ENCODE peak calls at places on chromosome 14, in five cellular contexts. T, W, D, M and I are unnamed samples.

GRCh38 chr14:40362856-40363255 is 930.6 kb upstream of the FBXO33 start:
- ATAC-seq in D (no peak), T (no peak), W (no peak), M (no peak), I (no peak)

GRCh38 chr14:57519051-57519450 is 25.4 kb upstream of the CCDC198 start:
- ATAC-seq in W (no peak), M (no peak), D (no peak), T (no peak), I (no peak)

GRCh38 chr14:54172114-54172513 is 215.5 kb upstream of the BMP4 start:
- ATAC-seq in T (no peak), D (no peak), M (no peak), W (no peak), I (no peak)

GRCh38 chr14:104872469-104873341 is 7.6 kb downstream of the CEP170B start:
- ATAC-seq in M (no peak), D (peak; percentile 77), T (no peak), W (no peak), I (no peak)

GRCh38 chr14:104394606-104394910 is 185.0 kb upstream of the C14orf180 start:
- ATAC-seq in D (no peak), T (no peak), W (no peak), M (no peak), I (no peak)

GRCh38 chr14:105602799-105603763 is 76.7 kb downstream of the TMEM121 start:
- ATAC-seq in W (peak; percentile 6), D (peak; percentile 4), M (peak; percentile 53), T (no peak), I (no peak)

GRCh38 chr14:38951451-38951850 is 151.6 kb downstream of the SEC23A start:
- ATAC-seq in D (peak; percentile 38), M (no peak), W (no peak), T (no peak), I (no peak)

GRCh38 chr14:36857842-36858445 is 196.3 kb downstream of the PAX9 start:
- ATAC-seq in D (no peak), T (no peak), W (no peak), M (no peak), I (peak; percentile 85)

GRCh38 chr14:95184413-95184790 is 27.1 kb upstream of the DICER1 start:
- ATAC-seq in W (no peak), M (no peak), T (no peak), D (no peak), I (no peak)

GRCh38 chr14:102116361-102117180 is 23.1 kb upstream of the WDR20 start:
- ATAC-seq in W (no peak), D (no peak), T (no peak), M (no peak), I (no peak)

GRCh38 chr14:69298131-69299071 is 38.4 kb downstream of the GALNT16 start:
- ATAC-seq in D (no peak), W (no peak), M (no peak), T (no peak), I (no peak)

GRCh38 chr14:102206901-102207300 is 67.2 kb downstream of the WDR20 start:
- ATAC-seq in M (no peak), W (no peak), D (no peak), T (no peak), I (no peak)

GRCh38 chr14:67513631-67514108 is 19.4 kb upstream of the PLEKHH1 start:
- ATAC-seq in M (no peak), W (no peak), D (peak; percentile 4), T (peak; percentile 28), I (no peak)

GRCh38 chr14:94643316-94644101 is 31.3 kb downstream of the SERPINA3 start:
- ATAC-seq in T (no peak), M (no peak), D (no peak), W (no peak), I (no peak)

GRCh38 chr14:20760950-20761349 is 7.3 kb upstream of the EDDM3B start:
- ATAC-seq in T (no peak), D (peak; percentile 86), M (no peak), W (no peak), I (no peak)

GRCh38 chr14:68638056-68638816 is 154.6 kb downstream of the ZFP36L1 start:
- ATAC-seq in D (no peak), T (no peak), M (no peak), W (peak; percentile 45), I (no peak)

GRCh38 chr14:102209224-102209966 is 69.7 kb downstream of the WDR20 start:
- ATAC-seq in D (peak; percentile 61), M (peak; percentile 76), W (peak; percentile 12), T (peak; percentile 74), I (peak; percentile 29)

GRCh38 chr14:44403194-44403593 is 103.9 kb downstream of the FSCB start:
- ATAC-seq in T (no peak), W (no peak), D (no peak), M (no peak), I (no peak)

GRCh38 chr14:54138354-54139038 is 181.9 kb upstream of the BMP4 start:
- ATAC-seq in T (no peak), W (no peak), D (no peak), M (no peak), I (no peak)

GRCh38 chr14:102829106-102829505 is 51.9 kb downstream of the TRAF3 start:
- ATAC-seq in W (no peak), M (no peak), T (no peak), D (no peak), I (no peak)

GRCh38 chr14:43308411-43308810 is 1198.7 kb downstream of the FSCB start:
- ATAC-seq in M (no peak), T (no peak), D (no peak), W (no peak), I (no peak)

GRCh38 chr14:94571395-94571794 is 9.8 kb upstream of the SERPINA5 start:
- ATAC-seq in W (peak; percentile 36), T (no peak), D (no peak), M (no peak), I (no peak)

DNA sequence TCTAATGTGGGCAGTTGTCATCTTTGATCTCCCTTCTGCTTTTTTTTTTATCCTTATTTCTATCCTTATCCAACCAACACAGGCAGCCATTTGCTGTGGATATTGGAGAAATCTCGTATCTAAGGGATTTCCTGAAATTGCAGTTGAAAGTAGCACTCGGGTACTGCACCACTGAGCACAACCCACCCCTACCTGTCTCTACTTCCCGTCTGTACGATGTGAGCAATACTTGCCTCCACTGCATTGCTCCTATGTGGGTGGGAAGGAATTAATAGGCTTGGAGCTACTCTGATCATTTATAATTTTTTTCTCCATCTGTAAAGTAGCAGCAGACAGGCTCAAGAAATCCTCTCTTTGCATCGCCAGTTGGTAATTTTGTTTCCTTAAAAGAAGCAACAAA is 300.4 kb downstream of the SNAPC1 start:
- ATAC-seq in T (no peak), D (no peak), W (no peak), M (no peak), I (no peak)
- H3K4me3 ChIP-seq in T (no peak overlapping the region), D (no peak overlapping the region), W (no peak overlapping the region), M (no peak overlapping the region), I (no peak overlapping the region)

GRCh38 chr14:52871606-52872005 is 79.2 kb downstream of the FERMT2 start:
- ATAC-seq in D (peak; percentile 66), M (no peak), W (no peak), T (no peak), I (no peak)
- H3K27ac ChIP-seq in D (peak overlapping the region; percentile 26), M (no peak overlapping the region), W (no peak overlapping the region), T (no peak overlapping the region), I (no peak overlapping the region)

GRCh38 chr14:75453817-75454434 is 26.1 kb downstream of the JDP2 start:
- ATAC-seq in W (no peak), D (no peak), T (no peak), M (no peak), I (no peak)
- H3K4me3 ChIP-seq in W (no peak overlapping the region), D (no peak overlapping the region), T (no peak overlapping the region), M (no peak overlapping the region), I (no peak overlapping the region)

GRCh38 chr14:52018970-52019369 is 29.6 kb downstream of the RTRAF start:
- ATAC-seq in M (no peak), W (no peak), D (no peak), T (no peak), I (no peak)
- H3K27ac ChIP-seq in M (no peak overlapping the region), W (no peak overlapping the region), D (no peak overlapping the region), T (no peak overlapping the region), I (no peak overlapping the region)

GRCh38 chr14:99271951-99272668 is at the start of gene BCL11B:
- ATAC-seq in T (peak; percentile 74), M (peak; percentile 70), W (peak; percentile 58), D (peak; percentile 66), I (no peak)
- H3K4me3 ChIP-seq in T (peak within 1 kb of the TSS; percentile 44), M (peak within 1 kb of the TSS; percentile 51), W (peak within 1 kb of the TSS; percentile 54), D (peak within 1 kb of the TSS; percentile 56), I (no peak within 1 kb of the TSS)

DNA sequence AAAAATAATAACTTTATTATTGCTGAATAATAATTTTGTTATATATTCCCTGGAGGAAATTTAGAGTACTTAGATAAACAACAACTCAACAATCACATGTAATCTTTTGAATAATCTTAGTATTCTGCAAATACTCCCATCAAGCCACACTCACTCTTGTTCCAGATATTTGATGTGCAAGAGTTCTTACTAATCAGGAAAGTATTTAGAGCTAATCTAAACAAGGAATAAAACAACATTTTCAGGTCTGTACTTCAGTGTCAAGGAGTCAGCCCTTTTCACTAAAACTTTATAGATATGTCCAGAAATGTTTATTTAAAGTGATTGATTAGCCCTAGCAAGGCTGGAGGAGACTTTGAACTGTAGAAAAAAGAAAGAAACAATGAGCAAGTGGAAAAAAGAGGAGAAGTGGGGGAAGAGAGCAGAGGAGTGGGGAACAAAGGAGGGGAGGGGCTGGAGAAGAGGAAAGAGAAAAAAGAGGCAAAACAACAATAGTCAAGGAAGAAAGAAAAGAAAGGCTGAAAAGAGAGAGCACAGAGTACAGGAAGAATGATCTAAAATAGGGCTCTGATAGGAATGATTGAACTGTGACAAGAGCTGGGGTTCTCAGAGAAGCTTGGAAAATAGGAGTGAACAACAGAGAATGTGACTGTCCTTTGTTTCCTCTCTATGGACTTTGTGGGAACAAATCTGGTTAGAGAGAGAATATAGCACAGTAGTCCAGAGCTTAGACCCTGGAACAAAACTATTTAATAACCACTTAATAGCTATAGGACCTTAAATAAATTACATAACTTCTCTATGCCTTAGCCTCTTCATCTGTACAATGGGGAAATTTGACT is 238.7 kb downstream of the AKAP6 start:
- ATAC-seq in T (no peak), D (no peak), M (no peak), W (no peak), I (no peak)
- H3K27ac ChIP-seq in T (no peak overlapping the region), D (no peak overlapping the region), M (no peak overlapping the region), W (no peak overlapping the region), I (peak overlapping the region; percentile 26)

DNA sequence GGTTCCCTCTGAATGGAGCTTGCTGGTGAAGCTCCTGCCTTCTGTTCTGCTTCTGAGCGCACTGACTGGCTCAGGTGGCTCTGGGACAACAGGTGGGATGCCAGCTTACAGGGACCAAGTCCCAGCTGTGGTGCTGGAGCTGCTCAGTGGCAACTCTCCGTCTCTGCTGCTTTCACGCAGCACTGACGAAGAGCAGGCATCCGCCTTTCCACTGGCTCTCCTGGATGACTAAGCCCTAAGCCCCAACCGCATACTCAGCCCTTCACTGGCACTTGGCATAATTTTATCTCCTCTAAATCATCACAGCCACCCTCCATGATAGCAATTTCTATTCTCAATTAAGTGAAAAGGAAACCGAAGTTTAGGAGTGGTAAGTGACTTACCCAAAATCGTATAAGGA is 3.7 kb upstream of the RTL1 start:
- ATAC-seq in D (no peak), T (no peak), M (no peak), W (no peak), I (no peak)
- H3K4me3 ChIP-seq in D (no peak overlapping the region), T (no peak overlapping the region), M (no peak overlapping the region), W (no peak overlapping the region), I (no peak overlapping the region)